ENCODE peak calls at places on chromosomes 6 and 20, in six cellular contexts. B is naive thymus-derived CD4-positive, alpha-beta T cell; M is neuronal stem cell; A is activated CD8-positive, alpha-beta memory T cell treated with anti-CD3 and anti-CD28 coated beads, Interleukin-2, amount 10 ng/mL, durations not matched to agents 7 days and 5 days; L is fibroblast of mammary gland; D is GM19239. S is an unnamed sample.
A peak's percentile ranks its signal among the peaks of the same experiment; 100 is the strongest.

GRCh38 chr20:44039741-44040140 is 125.1 kb downstream of the TOX2 start:
- DNase-seq in B (no peak), M (no peak), A (no peak), L (no peak), D (no peak), S (no peak)

GRCh38 chr6:160750276-160750689 is 48.2 kb downstream of the PLG start:
- DNase-seq in B (no peak), M (peak; percentile 29), A (no peak), L (peak; percentile 5), D (no peak), S (no peak)

GRCh38 chr6:34709386-34709785 is 12.8 kb upstream of the ILRUN start:
- DNase-seq in B (no peak), M (no peak), A (no peak), L (peak; percentile 83), D (no peak), S (no peak)

GRCh38 chr6:53727748-53728147 is 62.2 kb upstream of the KLHL31 start:
- DNase-seq in B (no peak), M (no peak), A (no peak), L (peak; percentile 10), D (no peak), S (no peak)

GRCh38 chr6:33323623-33323948 is 6.0 kb upstream of the ZBTB22 start:
- DNase-seq in B (no peak), M (no peak), A (no peak), L (no peak), D (no peak), S (no peak)

GRCh38 chr6:81614292-81614691 is 138.2 kb downstream of the TENT5A start:
- DNase-seq in B (no peak), M (no peak), A (no peak), L (peak; percentile 13), D (no peak), S (peak; percentile 72)

GRCh38 chr6:72559067-72559466 is 62.8 kb upstream of the KCNQ5 start:
- DNase-seq in B (no peak), M (no peak), A (no peak), L (no peak), D (no peak), S (no peak)

GRCh38 chr20:1298888-1299511 is 29.9 kb downstream of the SDCBP2 start:
- DNase-seq in B (no peak), M (no peak), A (no peak), L (no peak), D (no peak), S (no peak)

GRCh38 chr6:22906091-22906549 is 336.8 kb downstream of the HDGFL1 start:
- DNase-seq in B (no peak), M (no peak), A (no peak), L (peak; percentile 45), D (no peak), S (peak; percentile 55)

GRCh38 chr6:109434456-109434855 is 6.0 kb downstream of the PPIL6 start:
- DNase-seq in B (no peak), M (no peak), A (no peak), L (peak; percentile 62), D (no peak), S (no peak)

GRCh38 chr6:116812051-116812650 is 16.7 kb downstream of the GPRC6A start:
- DNase-seq in B (no peak), M (no peak), A (no peak), L (no peak), D (no peak), S (no peak)

GRCh38 chr6:89458720-89459119 is 25.8 kb downstream of the ANKRD6 start:
- DNase-seq in B (no peak), M (no peak), A (no peak), L (no peak), D (no peak), S (no peak)

GRCh38 chr6:101083533-101084172 is 202.5 kb upstream of the ASCC3 start:
- DNase-seq in B (no peak), M (no peak), A (no peak), L (peak; percentile 82), D (no peak), S (peak; percentile 3)

S was measured in Caco-2.